ENCODE peak calls at places on chromosomes 13 and 19, in four cellular contexts. One of them, this sample, is unnamed.
A peak's percentile ranks its signal among the peaks of the same experiment; 100 is the strongest.

GRCh38 chr19:19650331-19650730 is 6.9 kb upstream of the GMIP start:
- DNase-seq in K562: no peak
- DNase-seq in HepG2: no peak
- DNase-seq in GM12878: no peak
- DNase-seq in this sample: no peak

GRCh38 chr19:48398329-48399235 is 5.1 kb downstream of the GRIN2D start:
- DNase-seq in K562: peak; percentile 97
- DNase-seq in GM12878: no peak
- DNase-seq in HepG2: peak; percentile 44
- DNase-seq in this sample: peak; percentile 73

GRCh38 chr19:43711751-43712355 is 4.0 kb upstream of the IRGC start:
- DNase-seq in K562: no peak
- DNase-seq in GM12878: no peak
- DNase-seq in HepG2: no peak
- DNase-seq in this sample: no peak

GRCh38 chr19:49564616-49565045 is 15.7 kb downstream of the NOSIP start:
- DNase-seq in K562: no peak
- DNase-seq in GM12878: no peak
- DNase-seq in HepG2: no peak
- DNase-seq in this sample: no peak

GRCh38 chr19:1618157-1619093 is 13.2 kb upstream of the UQCR11 start:
- DNase-seq in GM12878: no peak
- DNase-seq in K562: peak; percentile 47
- DNase-seq in HepG2: peak; percentile 41
- DNase-seq in this sample: peak; percentile 54

GRCh38 chr13:76848596-76848995 is 37.6 kb downstream of the KCTD12 start:
- DNase-seq in K562: no peak
- DNase-seq in GM12878: no peak
- DNase-seq in HepG2: no peak
- DNase-seq in this sample: no peak

GRCh38 chr13:44403720-44404063 is 30.1 kb downstream of the SERP2 start:
- DNase-seq in GM12878: no peak
- DNase-seq in K562: no peak
- DNase-seq in HepG2: no peak
- DNase-seq in this sample: no peak

GRCh38 chr19:10431943-10432735 is 11.8 kb downstream of the PDE4A start:
- DNase-seq in K562: peak; percentile 89
- DNase-seq in HepG2: no peak
- DNase-seq in GM12878: no peak
- DNase-seq in this sample: no peak

GRCh38 chr19:5345895-5346386 is 5.3 kb upstream of the PTPRS start:
- DNase-seq in GM12878: no peak
- DNase-seq in HepG2: no peak
- DNase-seq in K562: no peak
- DNase-seq in this sample: no peak

GRCh38 chr19:5342573-5343201 is 2.1 kb upstream of the PTPRS start:
- DNase-seq in HepG2: no peak
- DNase-seq in K562: no peak
- DNase-seq in GM12878: no peak
- DNase-seq in this sample: no peak

GRCh38 chr19:5341981-5342380 is 1.4 kb upstream of the PTPRS start:
- DNase-seq in K562: no peak
- DNase-seq in GM12878: no peak
- DNase-seq in HepG2: no peak
- DNase-seq in this sample: no peak

GRCh38 chr19:5341448-5341820 is 822 bp upstream of the PTPRS start:
- DNase-seq in K562: no peak
- DNase-seq in HepG2: no peak
- DNase-seq in GM12878: no peak
- DNase-seq in this sample: no peak

DNA sequence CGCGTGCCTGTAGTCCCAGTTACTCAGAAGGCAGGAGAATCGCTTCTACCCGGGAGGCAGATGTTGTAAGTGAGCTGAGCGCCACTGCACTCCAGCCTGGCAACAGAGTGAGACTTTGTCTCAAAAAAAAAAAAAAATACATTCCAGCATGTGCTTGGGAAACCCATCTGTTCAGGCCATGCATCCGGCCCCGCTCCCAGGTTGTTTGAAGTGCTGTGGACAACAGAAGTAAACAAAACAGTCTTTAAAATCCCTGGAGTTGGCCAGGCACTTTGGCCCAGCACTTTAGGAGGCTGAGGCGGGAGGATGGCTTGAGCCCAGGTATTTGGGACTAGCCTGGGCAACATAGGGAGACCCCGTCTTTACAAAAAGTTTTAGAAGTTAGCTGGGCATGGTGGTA is 3.2 kb upstream of the PTPRS start:
- DNase-seq in HepG2: peak; percentile 85
- DNase-seq in GM12878: no peak
- DNase-seq in K562: no peak
- DNase-seq in this sample: no peak
- TF ChIP-seq SP1 in HepG2: no peak
- TF ChIP-seq SP1 in GM12878: no peak
- TF ChIP-seq SP1 in K562: no peak
- TF ChIP-seq SP1 in this sample: no peak

DNA sequence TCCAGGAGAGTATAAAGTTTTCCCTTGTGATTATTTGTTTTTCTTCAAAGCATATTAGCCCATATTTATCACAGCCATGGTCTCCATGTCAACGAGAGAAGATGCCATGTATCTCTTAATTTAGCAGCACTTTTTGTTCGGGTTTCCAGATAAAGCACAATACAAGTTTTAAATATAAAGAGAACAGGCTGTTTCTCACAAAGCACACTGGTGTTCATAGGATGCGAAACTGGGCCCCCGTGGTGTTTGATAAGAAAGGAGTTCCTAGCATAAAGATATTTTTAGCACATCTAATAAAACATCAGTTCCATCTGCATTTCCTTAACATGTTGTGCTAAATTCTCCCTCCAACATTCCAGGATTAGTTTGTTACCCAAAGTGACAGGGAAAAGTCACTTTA is 72.3 kb upstream of the EDNRB start:
- DNase-seq in GM12878: no peak
- DNase-seq in HepG2: no peak
- DNase-seq in K562: no peak
- DNase-seq in this sample: no peak
- TF ChIP-seq TARDBP in GM12878: no peak
- TF ChIP-seq TARDBP in HepG2: no peak
- TF ChIP-seq TARDBP in K562: no peak
- TF ChIP-seq TARDBP in this sample: no peak

GRCh38 chr13:113895436-113895835 is 31.6 kb upstream of the GAS6 start:
- DNase-seq in K562: no peak
- DNase-seq in GM12878: no peak
- DNase-seq in HepG2: no peak
- DNase-seq in this sample: no peak

GRCh38 chr13:113900646-113901045 is 36.8 kb upstream of the GAS6 start:
- DNase-seq in K562: no peak
- DNase-seq in GM12878: no peak
- DNase-seq in HepG2: no peak
- DNase-seq in this sample: no peak

GRCh38 chr13:113898391-113898790 is 34.5 kb upstream of the GAS6 start:
- DNase-seq in HepG2: no peak
- DNase-seq in GM12878: no peak
- DNase-seq in K562: no peak
- DNase-seq in this sample: no peak

GRCh38 chr13:113897966-113898365 is 34.1 kb upstream of the GAS6 start:
- DNase-seq in HepG2: no peak
- DNase-seq in K562: no peak
- DNase-seq in GM12878: no peak
- DNase-seq in this sample: no peak

GRCh38 chr13:113897161-113897560 is 33.3 kb upstream of the GAS6 start:
- DNase-seq in K562: no peak
- DNase-seq in GM12878: no peak
- DNase-seq in HepG2: peak; percentile 3
- DNase-seq in this sample: no peak
- TF ChIP-seq SP1 in K562: no peak
- TF ChIP-seq SP1 in GM12878: no peak
- TF ChIP-seq SP1 in HepG2: no peak
- TF ChIP-seq SP1 in this sample: no peak

DNA sequence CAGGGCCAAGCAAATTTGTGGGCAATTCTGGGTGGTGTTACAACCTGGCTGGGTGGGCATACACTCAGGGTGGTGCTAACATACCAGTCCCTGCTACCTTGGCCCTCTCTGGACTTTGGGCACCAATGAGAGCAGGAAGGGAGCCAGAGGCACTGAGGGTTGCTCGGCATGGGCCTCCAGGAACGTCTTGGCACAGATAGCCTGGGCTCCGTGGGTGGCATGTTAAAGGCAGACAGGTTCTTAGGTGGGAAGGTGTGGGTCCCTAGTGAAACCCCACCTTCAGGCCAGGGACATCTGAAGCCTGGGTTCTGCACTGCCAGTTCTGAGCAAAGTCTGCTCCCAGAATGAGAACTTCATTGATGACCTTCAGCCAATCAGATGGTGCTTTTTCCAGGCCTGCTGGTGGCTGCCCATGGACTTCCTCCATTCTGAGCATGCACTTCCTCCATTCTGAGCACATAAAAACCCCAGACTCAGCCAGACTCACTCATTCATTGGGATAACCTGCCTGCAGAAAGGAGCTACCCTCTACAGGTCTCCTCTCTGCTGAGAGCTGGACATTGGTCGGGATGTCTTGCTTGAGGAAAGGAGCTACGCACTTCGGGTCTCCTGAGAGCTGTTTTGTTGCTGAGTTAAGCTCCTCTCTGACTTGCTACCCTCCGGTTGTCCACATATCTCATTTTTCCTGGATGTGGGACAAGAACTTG is 2567.1 kb downstream of the PCDH9 start:
- DNase-seq in GM12878: no peak
- DNase-seq in K562: no peak
- DNase-seq in HepG2: no peak
- DNase-seq in this sample: no peak
- TF ChIP-seq TARDBP in GM12878: no peak
- TF ChIP-seq TARDBP in K562: no peak
- TF ChIP-seq TARDBP in HepG2: no peak
- TF ChIP-seq TARDBP in this sample: no peak

DNA sequence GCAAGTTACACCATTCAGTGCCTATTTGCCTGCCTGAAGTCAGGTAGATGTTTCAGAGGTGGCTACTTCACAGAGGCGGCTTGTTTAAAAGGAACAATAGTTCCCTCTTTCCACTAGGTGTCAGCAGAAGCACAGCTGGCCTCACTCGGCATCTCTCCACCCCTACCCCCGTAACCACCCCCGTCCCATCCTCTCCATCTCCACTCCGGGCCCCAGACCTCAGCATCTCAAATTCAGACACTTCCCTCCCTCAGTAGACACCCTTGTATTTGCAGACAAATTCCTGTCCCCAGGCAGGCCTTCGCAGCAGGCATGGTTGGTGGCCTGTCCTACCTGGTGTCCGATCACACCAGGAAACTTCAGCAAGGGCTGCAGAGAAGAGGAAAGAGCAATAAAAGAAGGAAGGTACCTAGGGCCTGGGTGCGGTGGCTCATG is 9.1 kb upstream of the DPP9 start:
- DNase-seq in K562: peak; percentile 74
- DNase-seq in HepG2: peak; percentile 63
- DNase-seq in GM12878: no peak
- DNase-seq in this sample: peak; percentile 74
- TF ChIP-seq SP1 in K562: no peak
- TF ChIP-seq SP1 in HepG2: no peak
- TF ChIP-seq SP1 in GM12878: no peak
- TF ChIP-seq SP1 in this sample: no peak

This sample was measured in HEK293T.